ENCODE peak calls at places on chromosome 5, in eight cellular contexts. X, L, I, P, H, C, G and F are unnamed samples.
A peak's percentile ranks its signal among the peaks of the same experiment; 100 is the strongest.

GRCh38 chr5:172990776-172991175 is 7.2 kb downstream of the ATP6V0E1 start:
- DNase-seq in X (no peak), P (no peak), H (no peak), L (no peak), G (no peak), I (no peak), C (no peak), F (no peak)

GRCh38 chr5:157948738-157949410 is 89.9 kb upstream of the CLINT1 start:
- DNase-seq in X (peak; percentile 93), C (peak; percentile 85), L (peak; percentile 79), P (peak; percentile 85), H (peak; percentile 90), I (peak; percentile 83), G (peak; percentile 83), F (peak; percentile 74)

GRCh38 chr5:6791031-6791577 is 77.9 kb downstream of the TENT4A start:
- DNase-seq in G (no peak), P (no peak), H (no peak), L (no peak), C (no peak), X (no peak), I (no peak), F (no peak)

GRCh38 chr5:172911628-172911880 is 47.7 kb upstream of the RPL26L1 start:
- DNase-seq in P (no peak), C (no peak), I (no peak), H (no peak), G (no peak), X (peak; percentile 46), L (no peak), F (no peak)

GRCh38 chr5:92641031-92641962 is 939.7 kb downstream of the NR2F1-AS1 start:
- DNase-seq in L (no peak), C (peak; percentile 15), I (peak; percentile 44), G (peak; percentile 52), X (peak; percentile 74), P (no peak), H (peak; percentile 85), F (no peak)

GRCh38 chr5:138369706-138370105 is 17.2 kb downstream of the KDM3B start:
- DNase-seq in X (no peak), C (no peak), H (peak; percentile 29), P (no peak), I (no peak), L (no peak), G (no peak), F (no peak)

GRCh38 chr5:177509991-177510566 is 453 bp upstream of the DOK3 start:
- DNase-seq in H (no peak), L (no peak), G (no peak), X (no peak), C (no peak), P (no peak), I (peak; percentile 75), F (peak; percentile 79)

GRCh38 chr5:88957000-88957399 is 74.0 kb upstream of the MEF2C start:
- DNase-seq in I (no peak), P (no peak), G (no peak), H (no peak), C (no peak), L (no peak), X (no peak), F (no peak)

GRCh38 chr5:173233347-173234128 is 1.5 kb downstream of the NKX2-5 start:
- DNase-seq in C (no peak), X (no peak), L (no peak), G (no peak), H (no peak), P (no peak), I (no peak), F (no peak)

GRCh38 chr5:149215478-149216042 is 56.1 kb upstream of the AFAP1L1 start:
- DNase-seq in L (no peak), X (peak; percentile 80), P (peak; percentile 76), C (peak; percentile 24), I (no peak), H (peak; percentile 66), G (no peak), F (no peak)

GRCh38 chr5:440413-441180 is 2.4 kb upstream of the EXOC3 start:
- DNase-seq in L (no peak), I (no peak), H (no peak), P (peak; percentile 25), C (no peak), X (no peak), G (no peak), F (peak; percentile 57)

GRCh38 chr5:438481-438981 is 4.4 kb upstream of the EXOC3 start:
- DNase-seq in L (no peak), H (no peak), P (peak; percentile 28), X (no peak), C (no peak), G (no peak), I (no peak), F (no peak)

GRCh38 chr5:439181-439580 is 3.8 kb upstream of the EXOC3 start:
- DNase-seq in H (no peak), L (no peak), C (no peak), G (no peak), P (peak; percentile 33), X (no peak), I (no peak), F (no peak)

GRCh38 chr5:437281-437771 is 5.7 kb upstream of the EXOC3 start:
- DNase-seq in L (no peak), X (no peak), G (no peak), C (no peak), P (peak; percentile 25), H (no peak), I (no peak), F (no peak)

DNA sequence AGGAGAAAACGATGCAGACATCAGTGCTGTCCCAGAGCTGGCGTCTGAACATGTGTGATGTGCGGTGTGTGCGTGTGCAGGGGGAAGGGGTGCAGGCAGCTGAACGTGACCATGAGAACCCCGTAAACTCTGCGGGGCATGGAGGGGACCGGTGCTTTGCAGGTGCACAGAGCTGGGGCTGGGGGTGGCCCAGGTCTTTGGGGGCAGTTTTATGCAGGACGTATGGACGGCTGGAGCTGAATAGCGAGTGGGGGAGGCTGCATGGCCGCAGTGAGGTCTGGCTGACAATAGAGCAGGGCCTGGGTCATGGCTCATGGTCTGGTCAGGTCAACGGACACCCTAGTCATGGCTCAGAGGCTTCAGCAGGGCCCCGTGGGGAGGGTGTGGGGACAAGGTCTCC is 3.3 kb upstream of the EXOC3 start:
- DNase-seq in L (no peak), H (no peak), P (peak; percentile 28), X (no peak), C (no peak), G (no peak), I (no peak), F (no peak)
- TF ChIP-seq CTCF in L (no peak), H (no peak), P (no peak), X (no peak), C (no peak), G (no peak), I (no peak), F (no peak)

GRCh38 chr5:179276838-179277395 is 68.3 kb downstream of the ADAMTS2 start:
- DNase-seq in I (no peak), P (no peak), L (no peak), H (no peak), C (no peak), X (no peak), G (no peak), F (no peak)
- TF ChIP-seq CTCF in I (no peak), P (no peak), L (peak; percentile 6), H (peak; percentile 29), C (peak; percentile 12), X (peak; percentile 18), G (no peak), F (no peak)

DNA sequence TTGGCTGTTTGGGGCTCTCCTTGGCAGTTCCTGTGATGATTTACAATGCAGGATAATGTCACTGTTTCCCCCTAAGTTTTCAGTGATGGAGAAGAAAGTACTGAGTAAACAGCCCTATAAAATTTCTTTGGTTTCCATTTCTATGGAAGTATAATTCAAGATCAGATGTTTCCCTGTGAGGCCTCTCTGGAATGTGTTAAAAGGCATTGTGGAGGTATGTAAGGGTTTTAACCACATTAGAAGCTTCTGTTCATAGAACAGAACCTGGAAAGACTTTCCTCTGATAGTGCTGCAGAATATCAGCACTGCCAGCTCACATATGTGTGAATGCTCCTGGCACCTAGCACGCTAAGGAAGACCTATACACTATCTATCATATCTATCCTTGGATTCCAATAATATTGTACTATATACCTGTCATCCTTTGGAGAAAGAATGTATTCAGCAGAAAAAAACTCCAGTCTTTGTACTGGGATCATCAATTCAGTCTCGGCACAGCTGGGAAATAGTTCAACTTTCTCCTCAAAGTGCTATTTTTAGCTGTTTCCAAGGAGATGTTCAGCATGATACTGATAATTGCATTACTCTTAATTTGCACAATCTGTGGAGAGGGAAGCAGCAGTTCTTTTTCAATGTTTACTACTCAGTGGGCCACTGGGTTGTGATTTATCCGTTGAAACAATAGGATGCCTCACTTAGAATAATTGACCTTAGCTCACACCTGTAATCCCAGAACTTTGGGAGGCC is 21.9 kb downstream of the TTC1 start:
- DNase-seq in P (no peak), X (peak; percentile 18), H (no peak), I (no peak), G (no peak), C (no peak), L (no peak), F (no peak)
- TF ChIP-seq CTCF in P (no peak), X (no peak), H (no peak), I (no peak), G (no peak), C (no peak), L (no peak), F (no peak)

DNA sequence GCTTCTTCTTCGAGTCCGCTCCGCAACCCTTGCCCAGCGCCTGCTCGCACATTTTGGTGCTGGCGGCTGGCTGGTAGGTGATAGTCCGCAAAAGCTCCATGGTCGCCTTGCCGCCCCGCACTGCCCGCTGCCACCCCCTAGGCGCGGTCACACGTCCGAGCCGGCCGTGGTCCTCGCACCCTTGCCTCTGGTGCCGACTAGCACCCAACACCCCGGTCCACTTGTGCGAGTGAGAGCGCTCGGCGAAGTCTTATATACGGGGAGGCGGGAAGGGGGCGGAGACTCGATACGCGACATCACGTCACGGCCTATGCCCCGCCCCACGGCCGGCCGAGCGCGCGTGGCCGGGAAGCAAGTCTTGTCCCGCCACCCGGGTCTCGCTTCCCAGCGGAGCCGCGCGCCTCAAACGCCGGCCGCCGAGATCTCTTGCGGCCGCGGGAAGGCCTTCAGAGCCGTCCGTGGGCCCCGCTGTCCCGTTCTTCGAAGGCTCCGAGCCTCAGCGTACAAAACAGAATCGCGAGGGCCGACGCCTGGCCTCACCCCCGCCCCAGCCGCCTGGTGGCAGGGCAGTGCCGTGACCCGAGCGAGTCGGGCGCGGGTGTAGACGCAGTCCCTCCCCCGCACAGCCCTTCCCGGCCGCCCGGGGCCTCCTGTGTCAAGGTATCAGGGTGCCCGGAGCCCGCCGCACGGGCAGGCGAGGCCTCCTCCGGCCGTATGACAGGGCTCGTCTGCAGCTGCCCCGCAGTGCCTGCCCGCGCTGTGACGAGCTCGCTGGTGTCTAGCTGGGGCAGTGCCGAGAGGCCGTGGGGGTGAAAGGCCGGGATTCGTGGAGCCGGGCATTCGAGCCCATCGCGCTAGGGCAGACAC is at the start of gene PLK2:
- DNase-seq in X (peak; percentile 95), H (peak; percentile 83), P (peak; percentile 96), I (peak; percentile 87), L (peak; percentile 91), G (peak; percentile 76), C (peak; percentile 93), F (peak; percentile 85)
- TF ChIP-seq CTCF in X (peak; percentile 30), H (no peak), P (peak; percentile 53), I (peak; percentile 49), L (peak; percentile 35), G (peak; percentile 19), C (peak; percentile 32), F (peak; percentile 25)